ENCODE peak calls at places on chromosome 13, in five cellular contexts. One of them, this sample, is unnamed.
A peak's percentile ranks its signal among the peaks of the same experiment; 100 is the strongest.

GRCh38 chr13:79346300-79346914 is 59.6 kb downstream of the RBM26 start:
- DNase-seq in uterus: no peak
- DNase-seq in tibial artery: no peak
- DNase-seq in A673: no peak
- DNase-seq in pancreas: no peak
- DNase-seq in this sample: no peak

GRCh38 chr13:20499986-20500385 is 25.7 kb downstream of the CRYL1 start:
- DNase-seq in uterus: no peak
- DNase-seq in tibial artery: no peak
- DNase-seq in A673: no peak
- DNase-seq in pancreas: no peak
- DNase-seq in this sample: no peak

GRCh38 chr13:111431241-111431640 is 110.8 kb downstream of the TEX29 start:
- DNase-seq in uterus: no peak
- DNase-seq in tibial artery: no peak
- DNase-seq in A673: no peak
- DNase-seq in pancreas: no peak
- DNase-seq in this sample: no peak

GRCh38 chr13:20672772-20673171 is 30.7 kb upstream of the IL17D start:
- DNase-seq in uterus: no peak
- DNase-seq in tibial artery: no peak
- DNase-seq in A673: no peak
- DNase-seq in pancreas: no peak
- DNase-seq in this sample: no peak

GRCh38 chr13:107864543-107865460 is 350.5 kb downstream of the LIG4 start:
- DNase-seq in uterus: no peak
- DNase-seq in tibial artery: no peak
- DNase-seq in A673: peak; percentile 80
- DNase-seq in pancreas: no peak
- DNase-seq in this sample: no peak

GRCh38 chr13:72638059-72638815 is 89.2 kb downstream of the MZT1 start:
- DNase-seq in uterus: no peak
- DNase-seq in tibial artery: no peak
- DNase-seq in A673: no peak
- DNase-seq in pancreas: no peak
- DNase-seq in this sample: no peak

GRCh38 chr13:114104626-114105350 is 27.6 kb downstream of the RASA3 start:
- DNase-seq in uterus: peak; percentile 13
- DNase-seq in tibial artery: peak; percentile 16
- DNase-seq in A673: no peak
- DNase-seq in pancreas: no peak
- DNase-seq in this sample: no peak

GRCh38 chr13:113881614-113882265 is 17.9 kb upstream of the GAS6 start:
- DNase-seq in uterus: peak; percentile 57
- DNase-seq in tibial artery: no peak
- DNase-seq in A673: no peak
- DNase-seq in pancreas: peak; percentile 63
- DNase-seq in this sample: peak; percentile 21

GRCh38 chr13:78022164-78022877 is 103.7 kb upstream of the EDNRB start:
- DNase-seq in uterus: no peak
- DNase-seq in tibial artery: peak; percentile 45
- DNase-seq in A673: peak; percentile 78
- DNase-seq in pancreas: peak; percentile 14
- DNase-seq in this sample: peak; percentile 34

GRCh38 chr13:32315255-32316029 is at the start of the genes BRCA2 and ZAR1L:
- DNase-seq in uterus: peak; percentile 85
- DNase-seq in tibial artery: peak; percentile 89
- DNase-seq in A673: peak; percentile 94
- DNase-seq in pancreas: peak; percentile 86
- DNase-seq in this sample: peak; percentile 86

GRCh38 chr13:25330541-25330940 is 29.1 kb downstream of the NUP58 start:
- DNase-seq in uterus: no peak
- DNase-seq in tibial artery: no peak
- DNase-seq in A673: no peak
- DNase-seq in pancreas: no peak
- DNase-seq in this sample: no peak

GRCh38 chr13:41461527-41462124 is 4.3 kb downstream of the RGCC start:
- DNase-seq in uterus: no peak
- DNase-seq in tibial artery: no peak
- DNase-seq in A673: no peak
- DNase-seq in pancreas: no peak
- DNase-seq in this sample: no peak

GRCh38 chr13:114105351-114106225 is 26.8 kb downstream of the RASA3 start:
- DNase-seq in uterus: peak; percentile 12
- DNase-seq in tibial artery: peak; percentile 18
- DNase-seq in A673: no peak
- DNase-seq in pancreas: no peak
- DNase-seq in this sample: no peak

GRCh38 chr13:24863748-24864540 is 100.0 kb downstream of the RNF17 start:
- DNase-seq in uterus: no peak
- DNase-seq in tibial artery: no peak
- DNase-seq in A673: no peak
- DNase-seq in pancreas: no peak
- DNase-seq in this sample: no peak

GRCh38 chr13:111216166-111216960 is 101.3 kb downstream of the ARHGEF7 start:
- DNase-seq in uterus: no peak
- DNase-seq in tibial artery: no peak
- DNase-seq in A673: peak; percentile 27
- DNase-seq in pancreas: no peak
- DNase-seq in this sample: peak; percentile 39

GRCh38 chr13:93254775-93255174 is 28.2 kb downstream of the GPC6 start:
- DNase-seq in uterus: no peak
- DNase-seq in tibial artery: no peak
- DNase-seq in A673: no peak
- DNase-seq in pancreas: no peak
- DNase-seq in this sample: no peak

GRCh38 chr13:78398743-78399410 is 204.5 kb downstream of the POU4F1 start:
- DNase-seq in uterus: no peak
- DNase-seq in tibial artery: no peak
- DNase-seq in A673: no peak
- DNase-seq in pancreas: no peak
- DNase-seq in this sample: no peak

GRCh38 chr13:20332361-20333096 is 100.4 kb upstream of the GJB6 start:
- DNase-seq in uterus: no peak
- DNase-seq in tibial artery: peak; percentile 42
- DNase-seq in A673: peak; percentile 55
- DNase-seq in pancreas: no peak
- DNase-seq in this sample: no peak

GRCh38 chr13:110869805-110870706 is 44.8 kb downstream of the ANKRD10 start:
- DNase-seq in uterus: peak; percentile 98
- DNase-seq in tibial artery: peak; percentile 96
- DNase-seq in A673: peak; percentile 17
- DNase-seq in pancreas: peak; percentile 93
- DNase-seq in this sample: peak; percentile 32

GRCh38 chr13:75761373-75761772 is 125.2 kb downstream of the LMO7 start:
- DNase-seq in uterus: no peak
- DNase-seq in tibial artery: no peak
- DNase-seq in A673: no peak
- DNase-seq in pancreas: no peak
- DNase-seq in this sample: peak; percentile 56

GRCh38 chr13:36193151-36193855 is 21.1 kb downstream of the SOHLH2 start:
- DNase-seq in uterus: no peak
- DNase-seq in tibial artery: no peak
- DNase-seq in A673: no peak
- DNase-seq in pancreas: no peak
- DNase-seq in this sample: no peak

GRCh38 chr13:108957369-108958012 is 328.1 kb downstream of the MYO16 start:
- DNase-seq in uterus: peak; percentile 24
- DNase-seq in tibial artery: no peak
- DNase-seq in A673: peak; percentile 89
- DNase-seq in pancreas: no peak
- DNase-seq in this sample: no peak

GRCh38 chr13:51323824-51324511 is 15.5 kb upstream of the SERPINE3 start:
- DNase-seq in uterus: no peak
- DNase-seq in tibial artery: no peak
- DNase-seq in A673: no peak
- DNase-seq in pancreas: no peak
- DNase-seq in this sample: no peak

GRCh38 chr13:44371421-44371820 is 2.2 kb upstream of the SERP2 start:
- DNase-seq in uterus: no peak
- DNase-seq in tibial artery: no peak
- DNase-seq in A673: no peak
- DNase-seq in pancreas: no peak
- DNase-seq in this sample: no peak

GRCh38 chr13:45149964-45150363 is 29.7 kb downstream of the GTF2F2 start:
- DNase-seq in uterus: no peak
- DNase-seq in tibial artery: no peak
- DNase-seq in A673: no peak
- DNase-seq in pancreas: no peak
- DNase-seq in this sample: no peak

GRCh38 chr13:45811891-45812583 is 39.5 kb downstream of the SIAH3 start:
- DNase-seq in uterus: no peak
- DNase-seq in tibial artery: no peak
- DNase-seq in A673: peak; percentile 22
- DNase-seq in pancreas: no peak
- DNase-seq in this sample: no peak

GRCh38 chr13:27654816-27655215 is 33.1 kb downstream of the POLR1D start:
- DNase-seq in uterus: no peak
- DNase-seq in tibial artery: no peak
- DNase-seq in A673: no peak
- DNase-seq in pancreas: no peak
- DNase-seq in this sample: no peak

GRCh38 chr13:108069521-108070210 is 145.7 kb downstream of the LIG4 start:
- DNase-seq in uterus: no peak
- DNase-seq in tibial artery: no peak
- DNase-seq in A673: no peak
- DNase-seq in pancreas: no peak
- DNase-seq in this sample: no peak

GRCh38 chr13:45179428-45179827 is 21.4 kb downstream of the KCTD4 start:
- DNase-seq in uterus: no peak
- DNase-seq in tibial artery: no peak
- DNase-seq in A673: no peak
- DNase-seq in pancreas: no peak
- DNase-seq in this sample: no peak

DNA sequence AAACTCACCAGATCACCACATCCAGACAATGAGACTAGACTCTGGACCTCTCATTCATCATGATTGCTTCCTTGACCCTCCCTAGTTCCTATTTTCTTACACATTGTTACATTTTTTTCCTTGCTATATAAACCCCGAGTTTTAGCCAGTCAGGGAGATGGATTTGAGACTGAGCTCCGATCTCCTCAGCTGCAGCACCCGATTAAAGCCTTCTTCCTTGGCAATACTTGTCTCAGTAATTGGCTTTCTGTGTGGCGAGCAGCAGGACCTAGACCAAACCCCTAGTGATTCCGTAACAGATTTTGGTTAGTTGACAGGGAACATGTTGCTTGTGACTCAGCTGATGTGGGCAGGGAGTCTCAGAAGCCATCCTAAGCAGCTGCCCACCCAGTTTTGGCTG is 44.0 kb downstream of the SUCLA2 start:
- DNase-seq in uterus: no peak
- DNase-seq in tibial artery: no peak
- DNase-seq in A673: no peak
- DNase-seq in pancreas: no peak
- DNase-seq in this sample: no peak
- H3K4me3 ChIP-seq in uterus: no peak overlapping the region
- H3K4me3 ChIP-seq in tibial artery: no peak overlapping the region
- H3K4me3 ChIP-seq in A673: no peak overlapping the region
- H3K4me3 ChIP-seq in pancreas: no peak overlapping the region
- H3K4me3 ChIP-seq in this sample: no peak overlapping the region

GRCh38 chr13:98199480-98199879 is 22.4 kb upstream of the RNF113B start:
- DNase-seq in uterus: no peak
- DNase-seq in tibial artery: no peak
- DNase-seq in A673: no peak
- DNase-seq in pancreas: no peak
- DNase-seq in this sample: no peak
- H3K4me1 ChIP-seq in uterus: peaks cover 7% of the 10 kb centered on the region
- H3K4me1 ChIP-seq in tibial artery: peaks cover 7% of the 10 kb centered on the region
- H3K4me1 ChIP-seq in A673: no peaks in the 10 kb centered on the region
- H3K4me1 ChIP-seq in pancreas: peaks cover 8% of the 10 kb centered on the region
- H3K4me1 ChIP-seq in this sample: no peaks in the 10 kb centered on the region

DNA sequence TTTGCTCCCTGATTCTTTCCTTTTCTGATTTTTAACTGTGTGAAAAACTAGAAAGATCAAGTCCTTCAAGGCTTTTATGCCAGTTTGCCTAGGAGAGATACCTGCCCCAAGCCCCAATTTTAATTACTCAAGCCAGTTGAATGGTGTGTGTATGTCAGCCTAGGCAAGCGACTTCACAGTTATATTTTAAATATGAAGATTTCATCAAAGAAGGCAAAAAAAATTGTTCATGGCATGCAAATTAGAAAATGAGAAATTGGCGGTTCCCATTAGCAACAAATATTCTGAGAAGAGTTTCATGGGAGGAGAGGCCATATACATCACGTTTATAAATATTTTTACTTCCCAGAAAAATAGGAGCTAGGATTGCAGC is 167.6 kb downstream of the SLC7A1 start:
- DNase-seq in uterus: no peak
- DNase-seq in tibial artery: no peak
- DNase-seq in A673: no peak
- DNase-seq in pancreas: no peak
- DNase-seq in this sample: no peak
- H3K4me3 ChIP-seq in uterus: peak overlapping the region; percentile 38
- H3K4me3 ChIP-seq in tibial artery: peak overlapping the region; percentile 42
- H3K4me3 ChIP-seq in A673: peak overlapping the region; percentile 29
- H3K4me3 ChIP-seq in pancreas: no peak overlapping the region
- H3K4me3 ChIP-seq in this sample: no peak overlapping the region

GRCh38 chr13:100566543-100566942 is 22.0 kb downstream of the GGACT start:
- DNase-seq in uterus: no peak
- DNase-seq in tibial artery: no peak
- DNase-seq in A673: no peak
- DNase-seq in pancreas: no peak
- DNase-seq in this sample: no peak
- H3K4me1 ChIP-seq in uterus: no peaks in the 10 kb centered on the region
- H3K4me1 ChIP-seq in tibial artery: no peaks in the 10 kb centered on the region
- H3K4me1 ChIP-seq in A673: no peaks in the 10 kb centered on the region
- H3K4me1 ChIP-seq in pancreas: no peaks in the 10 kb centered on the region
- H3K4me1 ChIP-seq in this sample: no peaks in the 10 kb centered on the region

DNA sequence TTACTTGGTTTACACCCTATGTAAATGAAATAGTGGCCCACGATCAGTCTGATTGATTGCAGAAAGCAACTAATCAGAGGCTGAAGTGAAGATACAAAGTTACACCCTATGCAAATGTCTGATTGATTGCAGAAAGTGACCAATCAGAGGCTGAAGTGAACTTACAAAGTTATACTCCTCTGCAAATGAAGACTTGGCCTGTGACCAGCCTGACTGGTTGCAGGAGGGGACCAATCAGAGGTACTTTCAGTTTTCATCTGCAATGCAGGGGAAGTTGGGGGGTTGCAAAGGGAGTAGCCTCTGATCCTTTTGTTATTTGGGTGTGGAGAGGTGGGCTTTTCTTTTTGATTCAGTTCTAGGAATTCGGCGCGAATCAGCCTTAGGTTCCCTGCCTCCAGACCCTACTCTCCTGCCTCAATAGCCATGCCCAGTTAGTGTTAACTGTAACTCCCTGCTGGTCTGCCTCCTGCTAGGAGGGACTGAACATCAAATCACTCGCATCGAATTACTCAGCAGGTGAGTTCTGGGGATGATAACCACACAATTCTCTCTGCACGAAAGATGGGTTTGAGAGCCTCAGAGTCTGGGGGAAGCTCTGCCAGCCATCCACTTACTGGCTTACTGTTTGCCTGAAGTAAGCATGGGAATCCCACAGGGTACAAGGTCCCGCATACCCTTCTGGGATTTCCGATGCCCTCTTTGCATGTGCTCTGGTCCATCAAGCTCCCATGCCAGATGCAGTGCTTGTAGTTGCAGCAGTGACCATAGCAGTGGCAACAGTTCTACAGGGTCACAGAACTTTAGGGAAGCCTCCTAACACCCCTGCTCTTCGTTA is 7.5 kb downstream of the ARL11 start:
- DNase-seq in uterus: no peak
- DNase-seq in tibial artery: no peak
- DNase-seq in A673: no peak
- DNase-seq in pancreas: no peak
- DNase-seq in this sample: no peak
- H3K4me3 ChIP-seq in uterus: peak overlapping the region; percentile 20
- H3K4me3 ChIP-seq in tibial artery: peak overlapping the region; percentile 23
- H3K4me3 ChIP-seq in A673: no peak overlapping the region
- H3K4me3 ChIP-seq in pancreas: no peak overlapping the region
- H3K4me3 ChIP-seq in this sample: peak overlapping the region; percentile 1

This sample was measured in naive thymus-derived CD4-positive, alpha-beta T cell.